ENCODE peak calls at places on chromosomes 4 and X, in five cellular contexts. I is lower lobe of right lung, S is right lobe of liver, B is activated B cell treated with CpG ODN at 0.5 μM for 24 hours, Y is mucosa of descending colon. N is an unnamed sample.
A peak's percentile ranks its signal among the peaks of the same experiment; 100 is the strongest.

GRCh38 chr4:10866691-10867090 is 182.1 kb upstream of the CLNK start:
- DNase-seq in I (no peak), S (no peak), B (no peak), Y (no peak), N (no peak)

GRCh38 chr4:101393256-101393655 is 45.9 kb upstream of the PPP3CA start:
- DNase-seq in I (no peak), S (no peak), B (no peak), Y (no peak), N (no peak)

GRCh38 chr4:11543710-11544109 is 115.0 kb upstream of the HS3ST1 start:
- DNase-seq in I (no peak), S (no peak), B (no peak), Y (no peak), N (no peak)

GRCh38 chr4:121998024-121998423 is 46.2 kb upstream of the TRPC3 start:
- DNase-seq in I (no peak), S (no peak), B (no peak), Y (no peak), N (no peak)

GRCh38 chrX:2901367-2902036 is 27.6 kb downstream of the ARSD start:
- DNase-seq in I (no peak), S (no peak), B (no peak), Y (no peak), N (no peak)

GRCh38 chr4:164761746-164762275 is 7.9 kb downstream of the SMIM31 start:
- DNase-seq in I (no peak), S (no peak), B (no peak), Y (no peak), N (no peak)

GRCh38 chrX:73127700-73128241 is 48.5 kb upstream of the PABPC1L2A start:
- DNase-seq in I (no peak), S (no peak), B (no peak), Y (peak; percentile 38), N (no peak)

GRCh38 chr4:62402088-62402806 is 1202.1 kb downstream of the ADGRL3 start:
- DNase-seq in I (no peak), S (no peak), B (no peak), Y (no peak), N (no peak)

GRCh38 chr4:11011249-11011648 is 326.7 kb upstream of the CLNK start:
- DNase-seq in I (no peak), S (no peak), B (no peak), Y (no peak), N (no peak)

GRCh38 chr4:126697748-126698147 is 935.0 kb upstream of the INTU start:
- DNase-seq in I (no peak), S (no peak), B (no peak), Y (no peak), N (no peak)

GRCh38 chrX:115694028-115694427 is 133.1 kb downstream of the PLS3 start:
- DNase-seq in I (no peak), S (peak; percentile 62), B (no peak), Y (no peak), N (no peak)

GRCh38 chrX:115693476-115693875 is 132.5 kb downstream of the PLS3 start:
- DNase-seq in I (no peak), S (no peak), B (no peak), Y (no peak), N (no peak)

GRCh38 chrX:115687595-115687994 is 126.6 kb downstream of the PLS3 start:
- DNase-seq in I (no peak), S (no peak), B (no peak), Y (no peak), N (no peak)

GRCh38 chrX:115689931-115690330 is 129.0 kb downstream of the PLS3 start:
- DNase-seq in I (no peak), S (no peak), B (no peak), Y (no peak), N (no peak)

DNA sequence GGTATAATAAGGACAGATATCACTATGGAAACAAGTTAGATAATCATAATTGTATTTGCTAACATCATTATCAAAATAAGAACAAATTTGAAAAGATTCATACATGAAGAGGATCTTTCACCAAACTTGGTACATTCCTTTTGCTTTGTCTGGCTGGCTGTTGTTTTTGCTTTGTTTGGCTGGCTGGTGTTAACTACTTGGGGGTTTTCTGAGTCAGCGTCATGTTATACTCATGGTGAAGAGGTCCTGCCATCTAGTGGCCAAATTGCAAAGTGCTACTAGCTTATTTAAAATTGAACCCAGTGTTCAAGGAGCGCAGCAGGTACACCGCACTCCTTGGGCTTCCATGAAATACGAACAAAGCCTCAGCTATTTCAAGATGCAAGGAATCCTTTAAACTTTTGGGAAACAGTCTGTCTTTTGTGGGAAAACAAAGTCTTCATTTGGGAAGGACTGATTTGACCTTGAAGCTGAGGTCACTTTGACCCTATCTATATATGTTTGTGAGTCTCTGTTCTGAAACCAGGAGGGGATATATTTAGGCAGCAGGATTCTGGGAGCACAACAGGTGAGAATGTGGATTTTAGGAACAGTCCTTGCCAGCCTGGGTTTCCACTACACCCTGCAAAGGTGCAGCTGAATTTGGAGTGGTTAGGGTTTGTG is 129.7 kb downstream of the PLS3 start:
- DNase-seq in I (no peak), S (peak; percentile 43), B (no peak), Y (no peak), N (no peak)
- TF ChIP-seq CTCF in I (peak; percentile 67), S (peak; percentile 83), B (no peak), Y (peak; percentile 25), N (peak; percentile 88)

DNA sequence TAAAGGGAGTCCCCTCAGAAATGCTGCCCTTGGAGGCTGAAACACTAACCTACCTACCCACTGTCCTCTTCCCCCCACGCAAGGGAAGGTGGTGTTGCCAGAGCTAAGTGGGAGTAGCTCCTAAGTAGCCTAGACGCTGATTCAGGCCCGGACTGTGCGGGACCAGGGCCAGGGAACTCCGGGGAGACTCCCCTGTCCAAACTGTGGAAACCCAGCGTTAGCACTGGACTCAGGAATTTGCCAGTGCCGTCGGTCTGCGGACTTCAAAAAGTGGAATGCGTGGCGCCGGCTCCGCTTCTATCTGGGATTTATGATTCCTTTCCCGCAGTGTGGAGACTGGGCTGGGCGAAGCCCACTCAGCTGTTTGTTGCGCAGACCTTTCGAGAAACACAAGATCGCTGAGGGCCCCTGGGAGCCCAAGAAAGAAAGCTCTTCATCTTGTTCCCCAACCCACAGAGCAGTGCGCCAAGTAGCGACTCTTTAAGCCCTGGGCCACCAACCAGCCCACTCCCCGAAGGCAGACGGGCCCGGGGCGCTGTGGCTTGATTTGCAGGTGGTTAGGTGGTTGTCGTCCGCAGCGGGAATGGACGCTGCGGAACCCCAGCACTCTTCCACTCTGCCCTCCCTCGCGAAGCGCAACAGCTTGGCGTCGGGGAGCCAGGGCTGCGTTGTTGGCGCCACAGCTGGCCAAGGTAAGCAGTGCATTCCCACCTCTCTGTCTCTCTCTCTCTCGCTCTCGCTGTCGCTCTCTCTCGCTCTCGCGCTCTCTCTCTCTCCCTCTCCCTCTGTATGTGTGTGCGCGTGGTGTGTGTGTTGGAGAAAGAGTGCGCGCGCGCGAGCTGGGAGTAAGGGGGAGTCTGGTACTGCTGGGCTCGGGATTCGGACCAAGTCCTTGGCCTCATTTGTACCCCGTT is 2.0 kb downstream of the TMEM255A start:
- DNase-seq in I (peak; percentile 74), S (peak; percentile 60), B (peak; percentile 33), Y (peak; percentile 76), N (peak; percentile 13)
- TF ChIP-seq CTCF in I (peak; percentile 39), S (peak; percentile 21), B (no peak), Y (no peak), N (peak; percentile 50)

DNA sequence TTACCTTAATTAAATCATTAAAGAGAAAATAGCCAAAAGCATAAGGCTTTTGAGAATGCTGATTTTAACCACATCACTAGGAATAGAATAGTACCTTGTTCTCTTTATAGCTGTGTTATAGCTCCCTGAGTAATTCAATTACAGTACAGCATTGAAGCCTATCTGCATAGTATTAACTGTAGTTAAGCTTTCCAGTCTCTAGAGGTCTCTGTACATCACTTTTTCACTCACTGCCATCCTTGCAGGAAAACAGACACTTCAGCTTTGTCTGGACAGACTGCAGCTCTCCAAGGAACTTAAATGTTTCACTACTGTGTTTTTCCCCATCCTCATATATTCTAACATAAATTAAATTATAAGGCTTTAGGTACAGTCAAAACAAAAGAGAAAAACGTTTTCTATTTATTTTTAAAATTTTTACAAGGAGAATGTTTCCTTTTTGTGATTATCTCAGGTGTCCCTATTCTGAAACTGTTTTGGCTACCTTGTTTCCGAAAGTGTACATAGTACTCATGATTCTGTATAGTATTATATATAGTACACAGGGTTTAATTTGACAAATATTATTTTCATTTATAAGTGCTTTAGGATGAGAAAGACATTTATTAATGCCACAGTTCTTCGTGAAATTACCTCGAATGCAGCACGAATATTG is 407.9 kb downstream of the PCDH18 start:
- DNase-seq in I (no peak), S (no peak), B (no peak), Y (no peak), N (no peak)
- TF ChIP-seq CTCF in I (peak; percentile 50), S (peak; percentile 43), B (no peak), Y (no peak), N (peak; percentile 23)

DNA sequence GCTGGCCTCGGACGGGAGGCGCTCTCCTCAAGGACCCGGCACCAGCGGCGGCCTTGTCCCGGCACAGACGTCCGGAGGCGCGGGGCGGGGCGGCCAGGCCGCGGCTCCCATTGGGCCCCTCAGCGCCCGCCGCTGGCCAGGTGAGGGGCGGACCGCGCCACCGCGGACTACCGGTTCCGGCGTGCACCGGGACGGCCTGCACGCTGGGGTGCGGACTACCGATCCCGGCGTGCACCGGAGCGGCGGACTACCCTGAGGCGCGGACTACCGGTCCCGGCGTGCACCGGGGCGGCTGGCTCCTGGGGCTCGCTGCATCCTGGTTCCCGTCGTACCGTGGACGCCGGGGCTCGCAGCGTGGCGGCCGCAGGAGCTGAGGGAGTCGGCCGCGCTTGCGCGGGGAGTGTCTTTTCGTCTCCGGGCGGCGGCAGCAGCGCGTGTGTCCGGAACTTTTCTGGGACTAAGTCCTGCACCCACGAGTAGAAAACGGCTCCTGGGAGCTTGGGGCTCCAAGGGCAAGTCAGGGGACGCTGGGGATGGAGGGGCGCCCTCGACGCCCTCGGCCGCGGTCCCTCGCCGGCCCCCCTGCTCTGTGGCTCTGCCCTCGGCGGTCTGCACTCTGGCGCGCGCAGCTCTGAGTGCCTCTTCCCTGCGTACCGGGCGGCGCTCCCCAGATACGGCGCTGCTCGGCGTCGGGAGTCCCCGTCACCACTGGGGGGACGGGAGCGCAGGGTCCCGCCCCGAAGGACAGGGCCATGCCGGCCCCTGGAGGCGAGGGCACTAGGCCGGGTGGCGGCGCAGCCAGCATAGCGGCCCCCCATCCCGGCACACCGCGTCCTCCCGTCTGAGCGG is at the start of gene LETM1:
- DNase-seq in I (peak; percentile 98), S (peak; percentile 98), B (peak; percentile 90), Y (peak; percentile 98), N (peak; percentile 76)
- TF ChIP-seq CTCF in I (peak; percentile 15), S (no peak), B (no peak), Y (no peak), N (peak; percentile 11)

GRCh38 chrX:74613350-74614192 is 853 bp downstream of the RLIM start:
- DNase-seq in I (peak; percentile 33), S (no peak), B (no peak), Y (no peak), N (no peak)
- TF ChIP-seq CTCF in I (no peak), S (no peak), B (no peak), Y (no peak), N (no peak)

DNA sequence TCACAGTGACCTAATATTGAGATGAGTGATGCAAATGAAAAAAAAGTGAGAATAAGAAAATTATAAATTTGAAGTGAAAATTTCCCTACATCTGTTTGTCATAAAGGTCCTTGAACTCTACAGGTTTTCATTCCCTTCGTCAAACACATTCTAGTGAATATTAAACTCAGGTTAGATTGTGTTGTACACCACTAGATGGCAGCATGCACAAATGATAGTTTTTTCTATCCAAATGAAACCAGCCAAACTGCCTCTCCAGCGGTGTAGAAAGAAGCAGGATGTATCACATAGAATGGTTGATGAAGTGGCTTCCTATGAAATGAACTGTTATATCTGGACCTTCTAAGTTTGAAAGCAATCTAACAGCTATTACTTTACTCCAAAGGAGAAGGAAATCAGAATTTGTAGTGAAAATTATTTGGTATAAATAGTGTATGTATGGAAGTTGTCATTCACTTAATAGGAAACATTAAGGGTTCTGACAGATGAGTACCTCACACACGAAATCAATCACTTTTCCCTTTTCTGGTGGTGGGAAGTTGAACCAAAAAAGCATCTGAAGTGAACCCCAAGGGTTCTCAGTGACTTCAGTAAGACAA is 382.7 kb downstream of the UNC5C start:
- DNase-seq in I (no peak), S (no peak), B (no peak), Y (no peak), N (no peak)
- TF ChIP-seq CTCF in I (peak; percentile 67), S (peak; percentile 68), B (peak; percentile 34), Y (peak; percentile 27), N (peak; percentile 56)

N was measured in esophagus squamous epithelium.